ENCODE peak calls at places on chromosome 22, in ten cellular contexts. X is epithelial cell of esophagus, S is AG10803, W is dorsolateral prefrontal cortex, N is H7, R is pancreas, T is uterus, I is astrocyte of the cerebellum, F is GM23338, O is kidney. P is an unnamed sample.

GRCh38 chr22:27844656-27845602 is 43.4 kb upstream of the MN1 start:
- DNase-seq in N (peak), O (no peak), T (peak), F (no peak), S (no peak), W (no peak), R (no peak), I (no peak), X (no peak), P (no peak)

GRCh38 chr22:44312766-44313165 is at the start of gene SHISAL1:
- DNase-seq in N (no peak), X (peak), F (no peak), S (no peak), I (no peak), T (peak), R (no peak), W (no peak), O (no peak), P (no peak)

GRCh38 chr22:46053563-46054090 is 76.7 kb upstream of the WNT7B start:
- DNase-seq in W (peak), F (no peak), O (peak), I (no peak), S (peak), N (peak), X (peak), R (peak), T (peak), P (peak)

GRCh38 chr22:39664485-39665200 is 94.1 kb downstream of the CACNA1I start:
- DNase-seq in T (no peak), I (no peak), O (no peak), N (peak), F (peak), R (peak), X (no peak), S (no peak), W (no peak), P (no peak)

GRCh38 chr22:33227791-33228190 is 169.6 kb upstream of the SYN3 start:
- DNase-seq in F (no peak), X (no peak), O (no peak), R (no peak), S (no peak), N (no peak), W (no peak), I (no peak), T (no peak), P (no peak)

GRCh38 chr22:46421272-46421671 is 85.8 kb downstream of the TRMU start:
- DNase-seq in X (no peak), N (no peak), S (no peak), O (no peak), T (no peak), W (no peak), F (no peak), R (no peak), I (no peak), P (peak)

GRCh38 chr22:45475063-45475747 is 27.5 kb upstream of the FBLN1 start:
- DNase-seq in N (no peak), R (no peak), X (no peak), O (no peak), W (no peak), T (no peak), F (no peak), I (no peak), S (peak), P (no peak)

GRCh38 chr22:49177666-49178065 is 650.0 kb downstream of the BRD1 start:
- DNase-seq in S (no peak), O (peak), I (no peak), R (no peak), F (no peak), W (no peak), N (no peak), X (no peak), T (no peak), P (no peak)

GRCh38 chr22:28889625-28890024 is 6.3 kb downstream of the ZNRF3 start:
- DNase-seq in W (no peak), F (no peak), X (no peak), R (no peak), T (no peak), I (no peak), N (no peak), S (no peak), O (no peak), P (no peak)

GRCh38 chr22:44981857-44982256 is 27.9 kb downstream of the PHF21B start:
- DNase-seq in F (no peak), W (no peak), T (no peak), I (no peak), N (no peak), R (no peak), S (no peak), O (no peak), X (no peak), P (no peak)

GRCh38 chr22:20235453-20235991 is 32.6 kb downstream of the RTN4R start:
- DNase-seq in T (no peak), W (no peak), F (no peak), S (no peak), I (no peak), O (no peak), X (no peak), N (no peak), R (no peak), P (no peak)

GRCh38 chr22:29706991-29707390 is 12.8 kb upstream of the CABP7 start:
- DNase-seq in I (no peak), N (peak), R (no peak), W (no peak), O (no peak), S (no peak), T (no peak), X (no peak), F (no peak), P (no peak)

GRCh38 chr22:19126309-19126666 is 4.1 kb upstream of the DGCR2 start:
- DNase-seq in I (no peak), N (no peak), X (no peak), S (no peak), R (no peak), T (no peak), W (no peak), F (no peak), O (peak), P (no peak)

GRCh38 chr22:19232620-19233019 is 54.1 kb upstream of the SLC25A1 start:
- DNase-seq in S (no peak), R (no peak), T (no peak), W (no peak), F (no peak), X (no peak), O (no peak), I (no peak), N (no peak), P (no peak)

GRCh38 chr22:33328789-33329296 is 270.7 kb upstream of the SYN3 start:
- DNase-seq in S (peak), I (peak), W (no peak), R (no peak), X (no peak), N (no peak), F (peak), T (no peak), O (no peak), P (no peak)

GRCh38 chr22:46652081-46652929 is 32.1 kb downstream of the GRAMD4 start:
- DNase-seq in F (no peak), I (no peak), N (no peak), S (no peak), W (no peak), T (no peak), R (no peak), X (no peak), O (no peak), P (no peak)

GRCh38 chr22:22949953-22950352 is 62.3 kb downstream of the IGLL5 start:
- DNase-seq in F (no peak), W (no peak), O (no peak), S (no peak), N (peak), X (no peak), I (no peak), T (no peak), R (no peak), P (no peak)

GRCh38 chr22:44360686-44361381 is 48.1 kb upstream of the SHISAL1 start:
- DNase-seq in O (peak), N (peak), R (no peak), S (peak), F (peak), W (no peak), I (peak), T (peak), X (peak), P (no peak)

GRCh38 chr22:32080904-32081303 is 37.8 kb downstream of the SLC5A1 start:
- DNase-seq in S (peak), I (peak), X (peak), W (no peak), O (no peak), T (no peak), F (peak), R (peak), N (peak), P (peak)

GRCh38 chr22:22835242-22835641 is 52.4 kb upstream of the IGLL5 start:
- DNase-seq in T (no peak), I (no peak), R (no peak), N (no peak), X (no peak), F (no peak), W (no peak), S (no peak), O (no peak), P (no peak)

GRCh38 chr22:42885446-42885845 is 28.4 kb upstream of the ARFGAP3 start:
- DNase-seq in W (no peak), T (no peak), X (no peak), I (no peak), R (no peak), S (peak), F (no peak), N (no peak), O (no peak), P (no peak)

GRCh38 chr22:29031236-29031982 is 30.2 kb downstream of the C22orf31 start:
- DNase-seq in S (peak), T (peak), I (peak), R (peak), N (peak), O (peak), F (peak), W (no peak), X (peak), P (no peak)

GRCh38 chr22:45970709-45971388 is 6.1 kb downstream of the WNT7B start:
- DNase-seq in R (no peak), W (no peak), O (no peak), T (no peak), F (peak), N (peak), X (no peak), S (peak), I (no peak), P (no peak)

GRCh38 chr22:44020981-44021380 is 3.1 kb upstream of the PARVB start:
- DNase-seq in W (no peak), S (no peak), F (no peak), R (no peak), T (no peak), I (no peak), X (no peak), N (no peak), O (no peak), P (no peak)

GRCh38 chr22:37769056-37769455 is 38.7 kb upstream of the GCAT start:
- DNase-seq in F (no peak), S (no peak), W (no peak), R (no peak), T (no peak), X (no peak), O (peak), I (no peak), N (no peak), P (no peak)

GRCh38 chr22:37768273-37768672 is 39.5 kb upstream of the GCAT start:
- DNase-seq in W (no peak), R (no peak), O (no peak), I (no peak), T (no peak), F (peak), N (peak), S (no peak), X (no peak), P (no peak)

GRCh38 chr22:37771081-37771480 is 36.7 kb upstream of the GCAT start:
- DNase-seq in R (no peak), I (no peak), O (no peak), S (no peak), F (no peak), N (no peak), T (no peak), W (no peak), X (peak), P (no peak)

GRCh38 chr22:37774728-37775127 is 33.0 kb upstream of the GCAT start:
- DNase-seq in S (no peak), O (no peak), I (no peak), N (no peak), R (no peak), F (no peak), T (no peak), W (no peak), X (no peak), P (no peak)

GRCh38 chr22:37771702-37772427 is 35.9 kb upstream of the GCAT start:
- DNase-seq in W (no peak), N (no peak), O (no peak), S (no peak), F (no peak), I (no peak), X (no peak), R (no peak), T (no peak), P (no peak)
- H3K4me3 ChIP-seq in W (no peak), N (no peak), O (no peak), S (no peak), F (no peak), I (no peak), X (no peak), R (no peak), T (no peak), P (no peak)

DNA sequence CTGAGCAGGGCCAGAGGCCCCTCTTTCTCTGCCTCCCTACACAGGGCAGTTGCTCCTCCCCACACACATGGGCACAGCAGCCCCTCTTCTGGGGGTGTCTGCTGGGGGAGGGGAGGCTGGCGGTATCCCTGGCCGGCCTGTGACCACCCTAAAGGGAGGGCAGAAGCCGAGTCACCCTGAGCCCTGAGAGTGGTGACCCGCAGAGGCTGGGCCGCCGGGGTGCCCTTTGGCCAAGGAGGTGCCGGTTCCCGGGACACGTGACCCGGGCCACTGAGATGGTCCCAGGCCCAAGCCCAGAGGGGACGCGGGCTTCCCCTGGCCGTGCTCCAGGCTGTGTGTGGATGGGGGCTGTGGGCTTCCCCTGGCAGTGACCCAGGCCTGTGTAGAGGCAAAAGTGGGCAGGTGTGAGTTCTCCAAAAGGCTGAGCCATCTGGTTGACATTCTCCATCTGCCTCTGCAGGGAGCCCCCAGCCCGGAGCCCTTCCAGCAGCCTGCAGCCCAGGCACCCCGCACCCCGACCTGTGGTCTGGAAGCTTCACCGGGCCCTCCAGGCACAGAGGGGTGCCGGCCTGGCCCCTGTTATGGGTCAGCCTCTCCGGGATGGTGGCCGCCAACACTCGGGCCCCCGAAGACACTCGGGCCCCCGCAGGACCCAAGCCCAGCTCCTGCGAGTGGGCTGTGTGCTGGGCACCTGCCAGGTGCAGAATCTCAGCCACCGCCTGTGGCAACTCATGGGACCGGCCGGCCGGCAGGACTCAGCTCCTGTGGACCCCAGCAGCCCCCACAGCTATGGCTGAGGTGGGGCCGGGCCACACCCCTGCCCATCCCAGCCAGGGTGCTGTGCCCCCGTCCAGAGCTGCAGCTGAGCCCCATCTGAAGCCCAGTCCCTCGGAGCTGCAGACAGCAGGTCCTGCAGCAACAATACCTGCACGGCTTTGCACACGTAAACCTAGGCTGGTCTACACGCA is 1.0 kb downstream of the ADM2 start:
- DNase-seq in T (no peak), O (peak), F (peak), N (peak), S (no peak), X (no peak), I (no peak), R (peak), W (no peak), P (no peak)
- H3K4me3 ChIP-seq in T (no peak), O (peak), F (peak), N (peak), S (peak), X (peak), I (peak), R (peak), W (no peak), P (peak)

DNA sequence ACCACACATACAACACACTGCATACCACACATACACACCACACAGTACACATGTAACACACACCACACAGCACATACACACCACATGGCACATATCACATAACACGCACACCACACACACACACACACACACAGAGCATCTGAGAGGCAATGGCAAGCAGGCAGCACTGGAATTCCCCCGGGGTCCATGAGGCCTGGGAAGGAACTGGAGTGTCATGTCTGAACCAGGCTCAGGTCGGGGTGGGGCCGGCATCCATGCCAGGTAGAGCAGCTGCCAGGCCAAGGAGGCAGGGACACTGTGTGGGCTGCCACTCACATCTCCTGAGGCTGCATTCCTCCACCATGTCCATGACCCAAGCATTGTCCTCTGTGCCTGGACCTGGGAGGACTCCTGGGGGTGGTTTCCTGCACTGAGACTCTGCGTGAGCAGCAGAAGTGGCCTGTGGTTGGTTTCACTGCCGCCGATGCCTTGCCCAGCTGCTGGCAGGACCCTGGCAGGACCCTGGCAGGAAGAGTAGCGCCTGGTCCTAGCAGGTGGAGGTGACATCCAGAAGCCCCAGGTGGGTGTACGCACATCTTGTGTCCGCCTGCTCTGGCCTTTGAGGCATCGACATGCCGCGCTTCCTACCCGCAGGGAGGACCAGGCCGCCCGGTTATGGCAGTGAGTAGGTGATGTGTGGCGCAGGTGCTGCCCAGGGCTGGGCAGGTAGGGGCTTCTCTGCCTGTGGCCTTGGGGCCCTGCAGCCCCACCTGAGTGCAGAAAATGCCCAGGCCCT is 1280.4 kb downstream of the TBC1D22A start:
- DNase-seq in O (no peak), F (no peak), N (peak), R (no peak), X (no peak), T (no peak), S (no peak), W (no peak), I (no peak), P (no peak)
- H3K4me3 ChIP-seq in O (no peak), F (no peak), N (no peak), R (no peak), X (no peak), T (no peak), S (no peak), W (no peak), I (no peak), P (no peak)

DNA sequence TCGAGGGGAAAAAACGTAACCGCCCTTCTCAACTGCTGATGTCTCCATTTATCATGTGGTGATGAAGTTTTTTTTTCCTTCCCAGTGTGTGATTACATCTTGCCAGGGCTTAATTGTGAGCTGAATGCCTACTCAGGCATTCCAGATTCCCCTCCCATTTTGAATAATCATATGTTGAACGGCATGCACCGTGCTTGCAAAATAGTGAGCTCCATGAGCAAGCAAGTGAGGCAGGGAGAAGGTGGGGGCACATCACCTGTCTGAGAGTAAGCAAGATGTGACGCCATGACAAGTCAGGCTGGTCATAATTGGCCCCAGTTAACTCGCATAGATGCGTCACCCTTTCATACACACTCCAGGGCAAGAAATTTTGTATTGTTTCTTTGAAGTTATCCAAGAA is 2.7 kb upstream of the TOB2 start:
- DNase-seq in N (no peak), I (no peak), T (no peak), O (no peak), S (no peak), W (no peak), X (peak), R (no peak), F (no peak), P (no peak)
- H3K4me3 ChIP-seq in N (no peak), I (no peak), T (no peak), O (no peak), S (no peak), W (peak), X (no peak), R (no peak), F (peak), P (no peak)

GRCh38 chr22:25449781-25450317 is 114.6 kb upstream of the GRK3 start:
- DNase-seq in W (no peak), X (no peak), O (no peak), T (no peak), S (peak), N (no peak), F (no peak), I (no peak), R (no peak), P (no peak)
- H3K4me3 ChIP-seq in W (no peak), X (no peak), O (no peak), T (no peak), S (no peak), N (no peak), F (peak), I (no peak), R (no peak), P (no peak)

GRCh38 chr22:24985824-24986214 is 33.3 kb downstream of the KIAA1671 start:
- DNase-seq in R (no peak), N (peak), W (no peak), O (no peak), F (no peak), S (peak), X (peak), I (no peak), T (peak), P (no peak)
- H3K4me3 ChIP-seq in R (no peak), N (no peak), W (peak), O (no peak), F (no peak), S (no peak), X (no peak), I (no peak), T (no peak), P (no peak)

DNA sequence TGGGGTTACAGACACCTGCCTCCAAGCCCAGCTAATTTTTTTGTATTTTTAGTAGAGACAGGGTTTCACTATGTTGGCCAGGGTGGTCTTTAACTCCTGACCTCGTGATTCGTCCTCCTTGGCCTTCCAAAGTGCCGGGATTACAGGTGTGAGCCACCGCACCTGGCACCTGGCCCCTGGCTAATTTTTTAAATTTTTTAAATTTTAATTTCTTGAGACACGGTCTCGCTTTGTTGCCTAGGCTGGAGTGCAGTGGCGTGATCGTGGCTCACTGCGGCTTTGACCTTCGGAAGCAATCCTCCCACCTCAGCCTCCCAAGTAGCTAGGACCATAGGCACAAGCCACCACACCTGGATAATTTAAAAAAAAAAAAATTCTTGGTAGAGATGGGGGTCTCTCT is 14.6 kb downstream of the PPP6R2 start:
- DNase-seq in O (no peak), W (no peak), X (no peak), I (no peak), F (no peak), R (no peak), S (no peak), T (no peak), N (no peak), P (no peak)
- H3K4me3 ChIP-seq in O (no peak), W (no peak), X (no peak), I (no peak), F (no peak), R (no peak), S (no peak), T (no peak), N (no peak), P (no peak)

GRCh38 chr22:38081941-38082828 is 1.8 kb downstream of the SLC16A8 start:
- DNase-seq in R (no peak), S (no peak), T (no peak), X (no peak), F (peak), O (peak), N (peak), W (no peak), I (no peak), P (no peak)
- H3K4me3 ChIP-seq in R (no peak), S (no peak), T (no peak), X (no peak), F (peak), O (no peak), N (no peak), W (peak), I (no peak), P (no peak)